ENCODE peak calls at places on chromosomes 7 and 10, in six cellular contexts. X is H1, C is IMR-90, P is neuronal stem cell, D is mesendoderm, B is trophoblast cell. J is an unnamed sample. For H3K36me3, the result is how much of the 10 kb centered on the place peaks cover.

GRCh38 chr7:44064791-44065430 is 456 bp downstream of the PGAM2 start:
- DNase-seq in X (no peak), C (no peak), P (no peak), D (no peak), B (no peak), J (no peak)

GRCh38 chr7:40455485-40455884 is 320.7 kb downstream of the SUGCT start:
- DNase-seq in X (no peak), C (peak), P (no peak), D (no peak), B (no peak), J (peak)

GRCh38 chr10:107733731-107734130 is 569.2 kb upstream of the SORCS1 start:
- DNase-seq in X (no peak), C (no peak), P (no peak), D (no peak), B (no peak), J (no peak)

GRCh38 chr10:77582710-77583115 is 54.9 kb downstream of the KCNMA1 start:
- DNase-seq in X (no peak), C (peak), P (no peak), D (peak), B (peak), J (peak)

GRCh38 chr7:75856562-75856961 is 22.3 kb upstream of the RHBDD2 start:
- DNase-seq in X (no peak), C (no peak), P (no peak), D (no peak), B (no peak), J (no peak)

GRCh38 chr7:80922254-80923049 is 3.6 kb upstream of the SEMA3C start:
- DNase-seq in X (no peak), C (no peak), P (no peak), D (no peak), B (peak), J (no peak)

GRCh38 chr7:28410628-28411578 is 1.4 kb upstream of the CREB5 start:
- DNase-seq in X (no peak), C (peak), P (peak), D (peak), B (no peak), J (peak)

GRCh38 chr7:139825666-139826290 is 3.3 kb upstream of the TBXAS1 start:
- DNase-seq in X (no peak), C (peak), P (no peak), D (no peak), B (no peak), J (peak)

GRCh38 chr10:8396675-8397074 is 342.2 kb downstream of the GATA3 start:
- DNase-seq in X (no peak), C (peak), P (no peak), D (no peak), B (peak), J (no peak)

GRCh38 chr10:114719311-114719710 is 61.2 kb upstream of the ABLIM1 start:
- DNase-seq in X (no peak), C (no peak), P (no peak), D (no peak), B (no peak), J (no peak)

GRCh38 chr7:64183126-64183742 is 23.8 kb upstream of the ZNF735 start:
- DNase-seq in X (no peak), C (no peak), P (no peak), D (no peak), B (no peak), J (no peak)

GRCh38 chr10:121459765-121460453 is 138.3 kb downstream of the FGFR2 start:
- DNase-seq in X (peak), C (no peak), P (no peak), D (peak), B (no peak), J (no peak)

GRCh38 chr10:70499829-70500167 is 21.2 kb downstream of the PALD1 start:
- DNase-seq in X (no peak), C (no peak), P (no peak), D (no peak), B (no peak), J (no peak)

GRCh38 chr10:70498970-70499828 is 20.6 kb downstream of the PALD1 start:
- DNase-seq in X (no peak), C (no peak), P (no peak), D (peak), B (no peak), J (no peak)

GRCh38 chr10:70502406-70502805 is 23.8 kb downstream of the PALD1 start:
- DNase-seq in X (no peak), C (peak), P (no peak), D (no peak), B (no peak), J (no peak)

GRCh38 chr10:70500812-70501301 is 22.3 kb downstream of the PALD1 start:
- DNase-seq in X (no peak), C (no peak), P (no peak), D (peak), B (no peak), J (no peak)

GRCh38 chr10:70500339-70500738 is 21.8 kb downstream of the PALD1 start:
- DNase-seq in X (no peak), C (no peak), P (no peak), D (no peak), B (no peak), J (no peak)
- H4K8ac ChIP-seq in X (no peak), C (no peak), P (no peak), D (no peak), B (no peak), J (no peak)

DNA sequence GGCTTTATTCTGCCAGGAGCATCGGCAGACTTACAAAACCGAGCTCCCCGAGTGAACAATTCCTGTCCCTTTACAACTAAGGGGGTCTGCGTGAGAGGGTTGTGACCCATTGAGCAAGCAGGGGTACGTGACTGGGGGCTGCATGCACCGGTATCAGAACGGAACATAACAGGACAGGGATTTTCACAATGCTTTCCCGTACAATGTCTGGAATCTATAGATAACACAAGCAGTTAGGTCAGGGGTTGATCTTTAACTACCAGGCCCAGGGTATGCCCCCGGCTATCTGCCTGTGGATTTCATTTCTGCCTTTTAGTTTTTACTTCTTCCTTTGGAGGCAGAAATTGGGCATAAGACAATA is 38.1 kb upstream of the GSDME start:
- DNase-seq in X (no peak), C (no peak), P (no peak), D (no peak), B (peak), J (no peak)
- H3K36me3 ChIP-seq in X (under half), C (under half), P (under half), D (under half), B (under half), J (under half)

DNA sequence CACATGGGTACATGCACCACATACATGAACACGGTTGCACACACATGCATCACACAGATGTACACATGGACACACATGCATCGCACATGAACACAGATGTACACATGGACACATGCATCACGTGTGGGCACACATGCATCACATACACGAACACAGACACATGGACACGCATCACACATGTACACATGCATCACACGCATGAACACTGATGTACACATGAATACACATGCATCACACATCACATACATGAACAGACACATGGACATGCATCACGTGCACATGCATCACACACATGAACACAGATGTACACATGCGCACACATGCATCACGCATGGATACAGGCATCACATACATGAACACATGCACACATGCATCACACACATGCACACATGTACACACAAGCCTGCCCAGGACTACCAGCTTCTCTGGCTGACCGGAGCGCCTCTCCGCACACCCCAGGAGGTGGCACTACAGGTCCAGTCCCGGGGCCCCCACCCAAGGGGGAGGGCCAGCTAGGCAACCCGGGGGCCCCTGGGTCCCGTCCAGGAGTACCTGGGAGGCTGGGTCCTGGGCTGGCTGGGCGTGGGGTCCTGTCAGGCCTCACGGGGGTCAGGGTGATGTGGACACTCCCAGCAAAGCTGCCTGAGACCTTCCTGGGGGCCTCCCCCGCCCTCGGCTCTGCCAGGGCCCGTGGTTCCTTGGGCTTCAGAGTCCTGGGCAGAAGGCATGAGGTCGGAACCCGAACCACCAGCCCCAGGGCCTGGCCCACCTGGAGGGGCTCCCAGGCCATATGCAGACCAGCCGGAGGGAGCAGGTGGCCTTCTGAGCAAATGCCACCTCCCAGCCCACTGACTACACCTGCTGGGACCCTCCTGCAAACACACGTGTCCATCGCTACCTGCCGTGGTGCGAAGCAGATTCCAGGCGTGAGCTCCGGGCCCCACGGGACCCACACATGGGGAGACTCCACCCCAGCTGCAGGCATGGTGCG is 19.6 kb downstream of the MICALL2 start:
- DNase-seq in X (no peak), C (no peak), P (no peak), D (no peak), B (no peak), J (no peak)
- H4K8ac ChIP-seq in X (no peak), C (no peak), P (no peak), D (no peak), B (no peak), J (no peak)

GRCh38 chr10:117504601-117505000 is 37.9 kb upstream of the EMX2 start:
- DNase-seq in X (no peak), C (no peak), P (no peak), D (no peak), B (no peak), J (no peak)
- H3K36me3 ChIP-seq in X (under half), C (under half), P (under half), D (under half), B (under half), J (under half)

DNA sequence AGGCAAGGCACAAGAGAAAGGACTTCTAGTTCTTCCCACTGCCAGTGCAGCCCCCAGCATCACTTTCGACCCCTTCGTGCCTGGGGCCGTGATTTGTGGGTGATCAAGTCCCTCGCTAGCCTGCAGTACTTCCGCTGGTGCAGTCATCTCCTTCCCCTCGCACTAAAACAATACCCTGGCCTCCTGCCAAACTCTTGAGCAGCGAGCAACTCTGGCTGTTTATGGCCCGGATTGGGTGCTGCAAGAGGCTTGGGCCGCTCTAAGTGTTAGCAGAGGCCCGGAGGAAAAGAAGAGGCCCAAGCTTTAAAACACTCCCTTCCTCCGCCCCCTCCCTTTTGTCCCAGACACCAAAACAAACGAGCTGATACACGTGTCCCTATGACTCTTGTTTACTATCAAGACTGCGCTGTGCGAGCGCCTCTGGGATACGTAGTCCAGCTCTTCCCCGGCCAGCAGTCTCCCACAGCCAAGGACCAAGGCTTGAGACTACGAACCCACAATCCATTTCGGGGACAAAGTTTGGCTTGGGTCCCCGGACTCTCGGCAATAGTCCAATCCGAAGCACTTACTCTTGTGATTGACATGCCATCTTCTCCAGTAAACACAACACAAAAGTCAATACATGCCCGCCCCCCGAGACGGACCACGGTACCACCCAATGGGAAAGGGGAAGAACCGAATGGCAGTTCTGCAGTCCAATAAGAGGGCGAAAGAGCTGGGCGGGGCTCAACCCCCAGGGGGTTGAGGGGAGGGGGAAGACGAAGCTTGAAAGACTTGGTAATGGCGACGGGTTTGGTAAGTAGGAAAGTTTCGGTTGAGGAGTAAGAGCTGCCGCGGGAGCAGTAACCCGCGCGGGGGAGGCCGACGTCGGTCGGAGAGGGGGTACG is at the start of gene HBP1:
- DNase-seq in X (peak), C (peak), P (peak), D (peak), B (peak), J (peak)
- H4K8ac ChIP-seq in X (peak), C (peak), P (no peak), D (peak), B (peak), J (peak)

GRCh38 chr7:152133804-152134203 is 108.3 kb downstream of the GALNT11 start:
- DNase-seq in X (no peak), C (no peak), P (no peak), D (no peak), B (no peak), J (no peak)

GRCh38 chr7:152136623-152137022 is 111.1 kb downstream of the GALNT11 start:
- DNase-seq in X (no peak), C (peak), P (no peak), D (peak), B (peak), J (peak)

GRCh38 chr7:152140560-152140959 is 115.1 kb downstream of the GALNT11 start:
- DNase-seq in X (no peak), C (no peak), P (no peak), D (no peak), B (no peak), J (peak)

GRCh38 chr7:152140067-152140466 is 114.6 kb downstream of the GALNT11 start:
- DNase-seq in X (no peak), C (no peak), P (no peak), D (no peak), B (no peak), J (no peak)

GRCh38 chr7:152137476-152138025 is 112.1 kb downstream of the GALNT11 start:
- DNase-seq in X (no peak), C (peak), P (no peak), D (no peak), B (no peak), J (peak)
- H3K36me3 ChIP-seq in X (under half), C (under half), P (under half), D (under half), B (under half), J (half or more)

GRCh38 chr7:20713792-20714191 is 72.9 kb downstream of the SP8 start:
- DNase-seq in X (no peak), C (no peak), P (no peak), D (peak), B (no peak), J (no peak)
- H4K8ac ChIP-seq in X (no peak), C (no peak), P (no peak), D (no peak), B (no peak), J (no peak)

DNA sequence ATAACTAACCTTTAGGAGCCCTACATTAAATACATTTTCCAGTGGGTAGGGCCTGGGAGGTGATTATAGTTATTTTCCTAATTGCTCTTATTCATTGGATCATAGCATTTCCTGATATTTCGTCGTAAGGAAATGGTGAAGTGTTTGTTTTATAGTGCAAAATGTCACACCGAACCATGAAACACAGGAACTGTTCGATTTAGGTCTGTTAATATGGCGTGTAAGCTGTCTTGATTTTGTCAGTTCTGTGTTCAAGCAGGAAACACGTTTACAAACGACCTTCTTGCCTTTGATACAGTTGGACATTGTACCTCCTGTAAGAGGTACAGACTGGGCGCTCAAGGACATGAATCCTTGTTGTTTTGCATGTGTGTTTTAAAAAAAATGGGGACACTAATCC is 14.8 kb downstream of the RBM17 start:
- DNase-seq in X (no peak), C (no peak), P (no peak), D (no peak), B (no peak), J (no peak)
- H3K36me3 ChIP-seq in X (under half), C (under half), P (under half), D (under half), B (under half), J (under half)

J was measured in mesenchymal stem cell.